ENCODE peak calls at places on chromosomes 12 and 14, in five cellular contexts. One of them, this sample, is unnamed.

GRCh38 chr12:110543252-110543959 is 39.7 kb downstream of the PPTC7 start:
- DNase-seq in psoas muscle: peak; percentile 90
- DNase-seq in AG09309: no peak
- DNase-seq in foreskin fibroblast: peak; percentile 96
- DNase-seq in SJCRH30: peak; percentile 82
- DNase-seq in this sample: no peak

GRCh38 chr12:51886021-51886710 is 1.7 kb upstream of the ANKRD33 start:
- DNase-seq in psoas muscle: peak; percentile 70
- DNase-seq in AG09309: peak; percentile 92
- DNase-seq in SJCRH30: no peak
- DNase-seq in foreskin fibroblast: peak; percentile 99
- DNase-seq in this sample: peak; percentile 81

GRCh38 chr12:4874671-4875070 is 35.0 kb upstream of the KCNA1 start:
- DNase-seq in psoas muscle: no peak
- DNase-seq in SJCRH30: no peak
- DNase-seq in foreskin fibroblast: no peak
- DNase-seq in AG09309: no peak
- DNase-seq in this sample: no peak

GRCh38 chr12:122836027-122836921 is 1.0 kb downstream of the HIP1R start:
- DNase-seq in AG09309: no peak
- DNase-seq in foreskin fibroblast: peak; percentile 68
- DNase-seq in SJCRH30: peak; percentile 24
- DNase-seq in psoas muscle: no peak
- DNase-seq in this sample: no peak

GRCh38 chr12:43836455-43836989 is 641 bp downstream of the TMEM117 start:
- DNase-seq in psoas muscle: no peak
- DNase-seq in AG09309: no peak
- DNase-seq in SJCRH30: peak; percentile 57
- DNase-seq in foreskin fibroblast: peak; percentile 41
- DNase-seq in this sample: no peak

GRCh38 chr14:95500201-95500681 is 16.2 kb downstream of the SYNE3 start:
- DNase-seq in psoas muscle: no peak
- DNase-seq in AG09309: no peak
- DNase-seq in SJCRH30: peak; percentile 39
- DNase-seq in foreskin fibroblast: no peak
- DNase-seq in this sample: no peak

GRCh38 chr12:18782827-18783226 is 44.9 kb downstream of the CAPZA3 start:
- DNase-seq in foreskin fibroblast: peak; percentile 28
- DNase-seq in SJCRH30: no peak
- DNase-seq in AG09309: no peak
- DNase-seq in psoas muscle: no peak
- DNase-seq in this sample: no peak

GRCh38 chr14:102605026-102605425 is 12.6 kb downstream of the RCOR1 start:
- DNase-seq in psoas muscle: no peak
- DNase-seq in SJCRH30: no peak
- DNase-seq in foreskin fibroblast: peak; percentile 42
- DNase-seq in AG09309: no peak
- DNase-seq in this sample: no peak

GRCh38 chr12:30002677-30003076 is 218.9 kb upstream of the TMTC1 start:
- DNase-seq in psoas muscle: no peak
- DNase-seq in AG09309: no peak
- DNase-seq in foreskin fibroblast: no peak
- DNase-seq in SJCRH30: no peak
- DNase-seq in this sample: no peak

GRCh38 chr12:109855377-109855776 is 22.2 kb upstream of the TRPV4 start:
- DNase-seq in foreskin fibroblast: no peak
- DNase-seq in SJCRH30: no peak
- DNase-seq in AG09309: no peak
- DNase-seq in psoas muscle: no peak
- DNase-seq in this sample: no peak

GRCh38 chr12:56591111-56591510 is 39.0 kb downstream of the BAZ2A start:
- DNase-seq in foreskin fibroblast: peak; percentile 10
- DNase-seq in SJCRH30: peak; percentile 48
- DNase-seq in AG09309: no peak
- DNase-seq in psoas muscle: no peak
- DNase-seq in this sample: no peak

GRCh38 chr14:50044040-50044651 is 72.2 kb downstream of the VCPKMT start:
- DNase-seq in SJCRH30: no peak
- DNase-seq in foreskin fibroblast: no peak
- DNase-seq in psoas muscle: no peak
- DNase-seq in AG09309: no peak
- DNase-seq in this sample: no peak

GRCh38 chr12:110107369-110108281 is 16.5 kb upstream of the IFT81 start:
- DNase-seq in psoas muscle: peak; percentile 67
- DNase-seq in SJCRH30: peak; percentile 64
- DNase-seq in foreskin fibroblast: peak; percentile 96
- DNase-seq in AG09309: peak; percentile 88
- DNase-seq in this sample: peak; percentile 67

GRCh38 chr12:47891356-47891755 is 13.4 kb downstream of the VDR start:
- DNase-seq in foreskin fibroblast: no peak
- DNase-seq in SJCRH30: no peak
- DNase-seq in AG09309: no peak
- DNase-seq in psoas muscle: no peak
- DNase-seq in this sample: no peak

GRCh38 chr14:99679996-99680395 is 4.1 kb upstream of the CYP46A1 start:
- DNase-seq in psoas muscle: no peak
- DNase-seq in foreskin fibroblast: no peak
- DNase-seq in SJCRH30: no peak
- DNase-seq in AG09309: no peak
- DNase-seq in this sample: no peak

GRCh38 chr14:76690502-76691105 is 70.7 kb upstream of the VASH1 start:
- DNase-seq in foreskin fibroblast: no peak
- DNase-seq in psoas muscle: no peak
- DNase-seq in SJCRH30: no peak
- DNase-seq in AG09309: no peak
- DNase-seq in this sample: no peak

GRCh38 chr12:75959506-75959905 is 72.1 kb downstream of the PHLDA1 start:
- DNase-seq in AG09309: no peak
- DNase-seq in SJCRH30: no peak
- DNase-seq in foreskin fibroblast: no peak
- DNase-seq in psoas muscle: no peak
- DNase-seq in this sample: no peak

GRCh38 chr14:91364524-91365270 is 52.9 kb downstream of the CCDC88C start:
- DNase-seq in SJCRH30: no peak
- DNase-seq in foreskin fibroblast: no peak
- DNase-seq in AG09309: no peak
- DNase-seq in psoas muscle: no peak
- DNase-seq in this sample: no peak
- H3K4me3 ChIP-seq in SJCRH30: no peak overlapping the region
- H3K4me3 ChIP-seq in foreskin fibroblast: no peak overlapping the region
- H3K4me3 ChIP-seq in AG09309: no peak overlapping the region
- H3K4me3 ChIP-seq in psoas muscle: no peak overlapping the region
- H3K4me3 ChIP-seq in this sample: no peak overlapping the region

GRCh38 chr14:96793547-96793946 is 3.6 kb upstream of the VRK1 start:
- DNase-seq in AG09309: no peak
- DNase-seq in SJCRH30: no peak
- DNase-seq in psoas muscle: no peak
- DNase-seq in foreskin fibroblast: no peak
- DNase-seq in this sample: no peak

GRCh38 chr14:96790715-96791114 is 6.5 kb upstream of the VRK1 start:
- DNase-seq in SJCRH30: no peak
- DNase-seq in AG09309: no peak
- DNase-seq in foreskin fibroblast: no peak
- DNase-seq in psoas muscle: no peak
- DNase-seq in this sample: no peak

GRCh38 chr14:96792003-96792402 is 5.2 kb upstream of the VRK1 start:
- DNase-seq in psoas muscle: no peak
- DNase-seq in SJCRH30: no peak
- DNase-seq in AG09309: no peak
- DNase-seq in foreskin fibroblast: no peak
- DNase-seq in this sample: no peak

GRCh38 chr14:96790211-96790610 is 7.0 kb upstream of the VRK1 start:
- DNase-seq in psoas muscle: no peak
- DNase-seq in SJCRH30: no peak
- DNase-seq in foreskin fibroblast: no peak
- DNase-seq in AG09309: no peak
- DNase-seq in this sample: no peak

GRCh38 chr14:96792581-96792980 is 4.6 kb upstream of the VRK1 start:
- DNase-seq in SJCRH30: no peak
- DNase-seq in AG09309: no peak
- DNase-seq in foreskin fibroblast: no peak
- DNase-seq in psoas muscle: no peak
- DNase-seq in this sample: no peak
- H3K4me3 ChIP-seq in SJCRH30: no peak overlapping the region
- H3K4me3 ChIP-seq in AG09309: no peak overlapping the region
- H3K4me3 ChIP-seq in foreskin fibroblast: no peak overlapping the region
- H3K4me3 ChIP-seq in psoas muscle: no peak overlapping the region
- H3K4me3 ChIP-seq in this sample: no peak overlapping the region

GRCh38 chr12:121283841-121284240 is 12.7 kb downstream of the CAMKK2 start:
- DNase-seq in SJCRH30: no peak
- DNase-seq in AG09309: no peak
- DNase-seq in psoas muscle: no peak
- DNase-seq in foreskin fibroblast: no peak
- DNase-seq in this sample: no peak

GRCh38 chr12:121279507-121279915 is 17.0 kb downstream of the CAMKK2 start:
- DNase-seq in AG09309: no peak
- DNase-seq in SJCRH30: no peak
- DNase-seq in foreskin fibroblast: peak; percentile 74
- DNase-seq in psoas muscle: peak; percentile 71
- DNase-seq in this sample: no peak

GRCh38 chr12:121284551-121285390 is 11.7 kb downstream of the CAMKK2 start:
- DNase-seq in foreskin fibroblast: peak; percentile 36
- DNase-seq in psoas muscle: no peak
- DNase-seq in AG09309: no peak
- DNase-seq in SJCRH30: no peak
- DNase-seq in this sample: no peak

GRCh38 chr12:121283388-121283787 is 13.1 kb downstream of the CAMKK2 start:
- DNase-seq in SJCRH30: no peak
- DNase-seq in psoas muscle: no peak
- DNase-seq in foreskin fibroblast: no peak
- DNase-seq in AG09309: no peak
- DNase-seq in this sample: no peak

GRCh38 chr12:121282072-121282742 is 14.3 kb downstream of the CAMKK2 start:
- DNase-seq in psoas muscle: no peak
- DNase-seq in SJCRH30: no peak
- DNase-seq in foreskin fibroblast: no peak
- DNase-seq in AG09309: no peak
- DNase-seq in this sample: no peak
- H3K4me3 ChIP-seq in psoas muscle: no peak overlapping the region
- H3K4me3 ChIP-seq in SJCRH30: no peak overlapping the region
- H3K4me3 ChIP-seq in foreskin fibroblast: no peak overlapping the region
- H3K4me3 ChIP-seq in AG09309: no peak overlapping the region
- H3K4me3 ChIP-seq in this sample: no peak overlapping the region

GRCh38 chr12:21655594-21655993 is 2.0 kb downstream of the LDHB start:
- DNase-seq in psoas muscle: no peak
- DNase-seq in AG09309: no peak
- DNase-seq in SJCRH30: no peak
- DNase-seq in foreskin fibroblast: no peak
- DNase-seq in this sample: no peak
- H3K4me3 ChIP-seq in psoas muscle: peak overlapping the region; percentile 84
- H3K4me3 ChIP-seq in AG09309: no peak overlapping the region
- H3K4me3 ChIP-seq in SJCRH30: peak overlapping the region; percentile 93
- H3K4me3 ChIP-seq in foreskin fibroblast: peak overlapping the region; percentile 88
- H3K4me3 ChIP-seq in this sample: peak overlapping the region; percentile 93

This sample was measured in AG04450.